ENCODE peak calls at places on chromosomes 5 and 9, in six cellular contexts. P is heart right ventricle; H is effector memory CD4-positive, alpha-beta T cell; O is dorsolateral prefrontal cortex; F is aorta; G is neural progenitor cell. Q is an unnamed sample.

GRCh38 chr5:124649548-124650501 is 96.6 kb downstream of the ZNF608 start:
- DNase-seq in O (peak), F (peak), G (no peak), H (peak), P (peak), Q (peak)

GRCh38 chr9:111799506-111799905 is 4.8 kb upstream of the SHOC1 start:
- DNase-seq in O (no peak), P (no peak), G (no peak), H (no peak), F (no peak), Q (no peak)

GRCh38 chr9:133341369-133342082 is 5.5 kb upstream of the SURF6 start:
- DNase-seq in O (no peak), H (no peak), P (peak), G (no peak), F (peak), Q (no peak)

GRCh38 chr9:136840877-136841645 is 1.2 kb upstream of the AJM1 start:
- DNase-seq in P (no peak), O (peak), F (no peak), G (peak), H (no peak), Q (peak)

GRCh38 chr5:124677376-124677998 is 69.0 kb downstream of the ZNF608 start:
- DNase-seq in F (no peak), O (peak), P (no peak), G (no peak), H (no peak), Q (no peak)

GRCh38 chr5:126383246-126383645 is 40.0 kb upstream of the GRAMD2B start:
- DNase-seq in F (no peak), H (no peak), G (no peak), P (no peak), O (no peak), Q (no peak)

GRCh38 chr5:132883261-132883834 is 9.9 kb downstream of the LEAP2 start:
- DNase-seq in P (no peak), H (no peak), F (peak), G (peak), O (peak), Q (peak)

GRCh38 chr5:180494510-180495181 is 467 bp downstream of the CNOT6 start:
- DNase-seq in O (no peak), H (peak), F (peak), G (peak), P (peak), Q (no peak)

GRCh38 chr5:119395080-119395836 is 39.4 kb downstream of the TNFAIP8 start:
- DNase-seq in H (no peak), O (no peak), F (no peak), P (no peak), G (no peak), Q (no peak)

GRCh38 chr9:694499-695154 is 146.9 kb upstream of the DMRT1 start:
- DNase-seq in F (peak), G (no peak), P (peak), O (peak), H (no peak), Q (peak)

GRCh38 chr9:109267555-109267954 is 53.3 kb downstream of the EPB41L4B start:
- DNase-seq in F (no peak), P (no peak), H (no peak), G (no peak), O (no peak), Q (no peak)
- H3K4me3 ChIP-seq in F (no peak), P (no peak), H (no peak), G (no peak), O (no peak), Q (no peak)

GRCh38 chr9:93520523-93520922 is 55.9 kb upstream of the PHF2 start:
- DNase-seq in F (no peak), O (no peak), P (no peak), H (no peak), G (no peak), Q (no peak)

GRCh38 chr9:93525476-93525875 is 50.9 kb upstream of the PHF2 start:
- DNase-seq in P (no peak), F (no peak), H (no peak), G (peak), O (peak), Q (no peak)

GRCh38 chr9:93522736-93523135 is 53.6 kb upstream of the PHF2 start:
- DNase-seq in P (no peak), F (no peak), H (no peak), G (no peak), O (no peak), Q (no peak)

GRCh38 chr9:93523518-93524144 is 52.8 kb upstream of the PHF2 start:
- DNase-seq in P (no peak), G (no peak), H (no peak), F (no peak), O (no peak), Q (no peak)
- H3K27ac ChIP-seq in P (peak), G (no peak), H (no peak), F (no peak), O (peak), Q (no peak)

GRCh38 chr9:131290767-131291370 is 1.3 kb downstream of the PLPP7 start:
- DNase-seq in P (no peak), F (no peak), O (no peak), G (no peak), H (no peak), Q (no peak)
- H3K4me3 ChIP-seq in P (peak), F (peak), O (peak), G (no peak), H (no peak), Q (no peak)

GRCh38 chr9:128276574-128277270 is 646 bp downstream of the SWI5 start:
- DNase-seq in H (no peak), O (no peak), F (no peak), G (peak), P (peak), Q (no peak)
- H3K27ac ChIP-seq in H (peak), O (peak), F (peak), G (no peak), P (peak), Q (peak)

GRCh38 chr9:32456564-32456963 is 69.4 kb downstream of the RIGI start:
- DNase-seq in G (no peak), O (no peak), P (no peak), F (no peak), H (no peak), Q (no peak)
- H3K4me3 ChIP-seq in G (no peak), O (no peak), P (no peak), F (no peak), H (no peak), Q (no peak)

GRCh38 chr9:99069075-99069474 is 35.8 kb upstream of the TGFBR1 start:
- DNase-seq in G (no peak), H (no peak), F (no peak), P (no peak), O (no peak), Q (no peak)
- H3K27ac ChIP-seq in G (no peak), H (no peak), F (no peak), P (no peak), O (no peak), Q (no peak)

GRCh38 chr5:148390914-148391313 is 7.2 kb downstream of the FBXO38 start:
- DNase-seq in O (no peak), P (no peak), F (no peak), H (no peak), G (no peak), Q (no peak)
- H3K4me3 ChIP-seq in O (no peak), P (no peak), F (no peak), H (no peak), G (no peak), Q (no peak)

GRCh38 chr5:160464466-160464797 is 42.8 kb downstream of the PTTG1 start:
- DNase-seq in F (no peak), G (no peak), O (no peak), P (no peak), H (no peak), Q (no peak)
- H3K27ac ChIP-seq in F (peak), G (no peak), O (no peak), P (no peak), H (no peak), Q (no peak)

GRCh38 chr9:3794005-3794404 is 268.2 kb upstream of the RFX3 start:
- DNase-seq in H (no peak), P (no peak), O (no peak), G (peak), F (no peak), Q (no peak)

GRCh38 chr9:3788211-3788610 is 262.4 kb upstream of the RFX3 start:
- DNase-seq in G (no peak), H (no peak), F (no peak), O (no peak), P (no peak), Q (no peak)

GRCh38 chr9:3787628-3788027 is 261.8 kb upstream of the RFX3 start:
- DNase-seq in G (no peak), F (no peak), O (no peak), H (no peak), P (no peak), Q (no peak)

DNA sequence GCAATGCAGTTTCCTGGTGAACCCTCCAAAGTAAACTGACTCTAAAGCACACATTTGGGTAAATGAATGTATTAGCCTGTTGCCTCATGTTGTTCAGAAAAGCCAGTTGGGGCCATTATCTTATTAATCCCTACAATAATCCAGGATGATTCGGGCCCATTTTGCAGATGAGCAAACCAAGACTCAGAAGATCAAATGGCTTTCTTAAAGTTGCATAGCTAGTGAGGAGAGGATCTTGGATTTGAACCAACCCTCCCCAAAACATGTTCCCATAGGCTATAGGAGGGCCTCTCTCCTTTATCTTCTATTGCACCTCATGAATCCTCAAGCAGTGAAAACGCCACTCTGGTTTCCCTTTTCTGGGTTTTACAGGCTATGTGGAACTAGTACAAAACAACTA is 267.6 kb upstream of the RFX3 start:
- DNase-seq in H (no peak), P (no peak), O (no peak), F (no peak), G (no peak), Q (no peak)
- H3K4me3 ChIP-seq in H (no peak), P (no peak), O (no peak), F (no peak), G (no peak), Q (no peak)